ENCODE peak calls at places on chromosome 1, in seven cellular contexts. U is IMR-90, J is neuronal stem cell, D is H1, M is mesendoderm, G is H9, W is trophoblast cell. R is an unnamed sample.

GRCh38 chr1:201504179-201504631 is 2.7 kb downstream of the CSRP1 start:
- DNase-seq in U (peak), J (no peak), M (no peak), D (no peak), W (peak), G (no peak), R (peak)

GRCh38 chr1:168223681-168224515 is 1.9 kb upstream of the SFT2D2 start:
- DNase-seq in J (no peak), M (no peak), W (no peak), G (no peak), D (no peak), U (no peak), R (peak)

GRCh38 chr1:78839704-78840277 is 166.7 kb downstream of the ADGRL4 start:
- DNase-seq in M (peak), W (peak), U (peak), G (no peak), D (peak), J (peak), R (peak)

GRCh38 chr1:164058192-164058591 is 500.8 kb upstream of the PBX1 start:
- DNase-seq in D (no peak), W (peak), J (no peak), U (no peak), G (no peak), M (peak), R (no peak)

GRCh38 chr1:109935451-109935900 is 24.8 kb downstream of the CSF1 start:
- DNase-seq in M (no peak), W (no peak), U (no peak), G (no peak), D (no peak), J (no peak), R (no peak)

GRCh38 chr1:242524571-242525359 is at the start of gene PLD5:
- DNase-seq in G (peak), M (peak), U (no peak), W (peak), J (peak), D (peak), R (no peak)

GRCh38 chr1:212415107-212415841 is 588 bp upstream of the PACC1 start:
- DNase-seq in M (peak), G (peak), D (peak), J (no peak), W (no peak), U (no peak), R (no peak)

GRCh38 chr1:35180776-35181374 is 12.1 kb downstream of the SFPQ start:
- DNase-seq in D (no peak), W (peak), J (no peak), M (no peak), G (no peak), U (peak), R (no peak)

GRCh38 chr1:29523531-29523930 is 287.2 kb downstream of the PTPRU start:
- DNase-seq in G (peak), W (no peak), J (no peak), M (no peak), U (no peak), D (peak), R (no peak)

GRCh38 chr1:210373878-210374599 is 45.3 kb downstream of the HHAT start:
- DNase-seq in W (peak), J (peak), M (peak), G (peak), U (peak), D (peak), R (peak)

GRCh38 chr1:11982010-11982392 is 1.8 kb downstream of the MFN2 start:
- DNase-seq in J (no peak), U (peak), W (peak), M (no peak), D (no peak), G (no peak), R (no peak)

GRCh38 chr1:2283991-2284895 is 56.1 kb downstream of the SKI start:
- DNase-seq in G (no peak), D (no peak), U (no peak), M (no peak), J (no peak), W (peak), R (no peak)

GRCh38 chr1:207873055-207873890 is 37.7 kb downstream of the CD34 start:
- DNase-seq in D (no peak), U (no peak), J (no peak), G (no peak), W (no peak), M (no peak), R (no peak)

GRCh38 chr1:230127105-230128054 is 60.3 kb downstream of the GALNT2 start:
- DNase-seq in G (no peak), D (no peak), M (peak), U (no peak), J (no peak), W (no peak), R (no peak)

GRCh38 chr1:230124187-230125128 is 57.4 kb downstream of the GALNT2 start:
- DNase-seq in G (no peak), U (no peak), W (peak), J (no peak), D (no peak), M (no peak), R (peak)

GRCh38 chr1:230126529-230127104 is 59.6 kb downstream of the GALNT2 start:
- DNase-seq in D (no peak), U (no peak), G (no peak), J (no peak), W (no peak), M (no peak), R (no peak)

GRCh38 chr1:230123280-230124186 is 56.5 kb downstream of the GALNT2 start:
- DNase-seq in G (no peak), U (peak), W (peak), D (no peak), J (no peak), M (no peak), R (peak)

GRCh38 chr1:230125633-230126528 is 58.8 kb downstream of the GALNT2 start:
- DNase-seq in J (no peak), U (peak), W (no peak), G (no peak), M (no peak), D (no peak), R (no peak)
- H2BK120ac ChIP-seq in J (no peak), U (no peak), W (no peak), G (no peak), M (no peak), D (no peak), R (no peak)

GRCh38 chr1:41862411-41863221 is 56.1 kb downstream of the HIVEP3 start:
- DNase-seq in M (peak), G (no peak), D (no peak), J (no peak), U (peak), W (peak), R (peak)
- H2BK120ac ChIP-seq in M (no peak), G (no peak), D (peak), J (no peak), U (peak), W (peak), R (no peak)

DNA sequence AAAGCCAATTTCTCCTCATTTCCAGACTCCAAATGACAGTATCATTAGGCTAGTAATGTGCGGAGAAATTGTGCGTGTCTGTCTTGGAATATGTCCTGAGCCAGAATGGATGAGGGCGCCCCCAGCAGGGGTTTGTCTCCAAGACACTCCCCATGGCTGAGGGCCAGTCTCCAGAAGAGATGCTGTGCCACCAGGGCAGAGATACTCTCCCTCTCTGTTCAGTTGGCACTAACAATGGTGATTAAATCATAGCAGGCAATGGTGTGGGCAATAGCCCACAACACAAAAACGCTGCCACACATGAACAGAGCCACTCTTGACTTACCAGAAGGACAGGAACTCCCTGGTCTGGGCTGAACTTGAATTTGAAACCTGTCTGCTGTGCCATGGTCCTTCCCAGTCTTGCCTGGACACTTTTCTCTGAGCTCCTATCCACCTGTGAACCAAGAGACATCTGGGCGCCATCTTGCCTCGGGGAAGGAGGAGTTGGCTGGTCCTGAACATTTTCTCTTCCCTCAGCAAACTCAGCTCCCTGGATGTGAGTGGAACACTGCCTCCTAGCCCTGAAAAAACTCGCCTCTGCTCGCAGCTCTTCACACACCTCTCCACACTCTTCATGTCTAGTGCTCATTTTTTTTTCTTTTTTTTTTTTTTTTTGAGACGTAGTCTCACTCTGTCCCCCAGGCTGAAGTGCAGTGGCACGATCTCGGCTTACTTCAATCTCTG is 14.8 kb upstream of the ADGRB2 start:
- DNase-seq in M (no peak), D (no peak), W (no peak), G (no peak), J (no peak), U (no peak), R (no peak)
- H2BK120ac ChIP-seq in M (no peak), D (no peak), W (no peak), G (no peak), J (no peak), U (no peak), R (no peak)

GRCh38 chr1:247431643-247432042 is 15.7 kb downstream of the NLRP3 start:
- DNase-seq in W (no peak), G (no peak), J (no peak), M (no peak), D (no peak), U (no peak), R (no peak)
- H2BK120ac ChIP-seq in W (no peak), G (no peak), J (no peak), M (no peak), D (no peak), U (no peak), R (no peak)

DNA sequence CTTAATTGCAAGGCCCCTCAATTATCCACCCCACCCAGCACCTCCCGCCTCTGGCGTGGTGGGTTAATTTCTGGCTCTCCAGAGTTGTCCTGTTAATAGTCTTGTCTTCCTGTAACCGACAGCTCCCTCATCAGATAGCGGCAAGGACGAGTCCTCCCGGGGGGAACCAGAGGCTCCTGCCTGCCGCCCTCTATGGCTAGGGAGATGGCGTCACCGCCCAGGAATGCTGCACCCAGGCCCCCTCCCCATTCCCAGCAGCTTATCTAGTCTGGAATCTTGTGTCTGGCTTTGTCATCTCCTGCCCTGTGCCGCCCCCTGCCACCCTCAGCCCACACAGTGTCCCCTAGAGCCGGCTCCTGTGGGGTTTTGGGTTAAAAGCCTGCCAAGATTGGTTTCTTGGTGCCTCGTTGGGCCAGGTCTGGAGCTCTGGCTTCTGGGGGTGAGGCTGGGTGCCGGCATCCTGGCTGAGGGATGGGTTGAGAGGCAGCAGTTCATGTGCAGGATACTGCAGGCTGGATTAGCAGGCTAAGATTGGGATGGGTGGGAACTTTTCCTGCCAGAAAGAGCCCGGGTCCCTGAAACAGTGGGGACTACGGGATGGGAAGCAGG is 48.8 kb downstream of the EDN2 start:
- DNase-seq in M (peak), U (no peak), G (peak), J (peak), D (peak), W (peak), R (peak)
- H2BK120ac ChIP-seq in M (peak), U (no peak), G (no peak), J (no peak), D (no peak), W (peak), R (no peak)